ENCODE peak calls at places on chromosomes 4 and X, in nine cellular contexts. E is HCT116, D is GM13976, S is natural killer cell, R is transverse colon, P is uterus, J is choroid plexus epithelial cell, Q is cardiac fibroblast, M is BJ. F is an unnamed sample.

GRCh38 chr4:10461091-10461849 is 4.0 kb upstream of the ZNF518B start:
- DNase-seq in J (peak), Q (peak), S (peak), R (peak), M (no peak), D (peak), P (peak), E (no peak), F (peak)

GRCh38 chr4:151940926-151941617 is 180.3 kb upstream of the GATB start:
- DNase-seq in E (no peak), D (no peak), M (no peak), R (no peak), P (no peak), Q (no peak), S (no peak), J (no peak), F (no peak)

GRCh38 chrX:56503941-56504673 is 59.3 kb upstream of the UBQLN2 start:
- DNase-seq in D (no peak), J (no peak), S (no peak), P (no peak), R (no peak), Q (no peak), M (no peak), E (no peak), F (no peak)

GRCh38 chr4:118740869-118741268 is 55.7 kb downstream of the METTL14 start:
- DNase-seq in E (peak), M (no peak), S (no peak), J (peak), R (no peak), Q (peak), P (no peak), D (no peak), F (no peak)

GRCh38 chr4:158799013-158799770 is 30.4 kb downstream of the FNIP2 start:
- DNase-seq in J (no peak), S (no peak), M (no peak), R (no peak), D (no peak), Q (no peak), P (no peak), E (no peak), F (no peak)

GRCh38 chr4:140368686-140369085 is 4.8 kb upstream of the SCOC start:
- DNase-seq in J (no peak), D (no peak), R (no peak), S (no peak), M (no peak), Q (no peak), P (no peak), E (no peak), F (no peak)

GRCh38 chr4:55808187-55808586 is 11.4 kb upstream of the EXOC1L start:
- DNase-seq in E (no peak), M (no peak), S (no peak), Q (no peak), J (no peak), D (no peak), P (no peak), R (no peak), F (no peak)

GRCh38 chr4:78058591-78059523 is 1.7 kb downstream of the FRAS1 start:
- DNase-seq in P (peak), E (no peak), J (peak), D (peak), M (no peak), Q (peak), S (peak), R (peak), F (no peak)

GRCh38 chr4:98482847-98483806 is 175.3 kb downstream of the TSPAN5 start:
- DNase-seq in P (no peak), E (peak), D (peak), S (no peak), Q (no peak), R (no peak), J (peak), M (no peak), F (no peak)

GRCh38 chr4:15657366-15657765 is 2.2 kb upstream of the FBXL5 start:
- DNase-seq in Q (no peak), S (no peak), M (no peak), P (no peak), D (no peak), J (no peak), E (no peak), R (no peak), F (no peak)

GRCh38 chr4:80188457-80188800 is 8.9 kb upstream of the PRDM8 start:
- DNase-seq in M (no peak), R (no peak), D (no peak), J (no peak), Q (no peak), E (no peak), S (no peak), P (no peak), F (no peak)

GRCh38 chr4:81595287-81595686 is 123.6 kb upstream of the RASGEF1B start:
- DNase-seq in J (no peak), M (no peak), E (no peak), P (no peak), D (no peak), R (no peak), Q (no peak), S (no peak), F (no peak)

GRCh38 chr4:138175337-138175794 is 66.8 kb downstream of the SLC7A11 start:
- DNase-seq in Q (peak), P (no peak), E (no peak), M (no peak), R (peak), D (no peak), S (no peak), J (peak), F (no peak)

GRCh38 chr4:5878359-5878758 is 14.5 kb downstream of the CRMP1 start:
- DNase-seq in S (no peak), J (no peak), D (no peak), E (no peak), M (no peak), R (no peak), P (no peak), Q (no peak), F (no peak)

GRCh38 chrX:102672876-102673275 is 21.6 kb downstream of the GPRASP1 start:
- DNase-seq in E (no peak), J (no peak), S (no peak), R (no peak), D (no peak), M (no peak), Q (peak), P (no peak), F (no peak)

GRCh38 chrX:40827331-40827730 is 92.0 kb upstream of the MED14 start:
- DNase-seq in M (no peak), E (no peak), S (no peak), J (no peak), P (no peak), Q (no peak), R (no peak), D (no peak), F (no peak)

GRCh38 chrX:145620666-145621065 is 197.0 kb upstream of the SLITRK2 start:
- DNase-seq in M (no peak), P (no peak), D (no peak), E (no peak), S (no peak), Q (no peak), J (no peak), R (no peak), F (no peak)

GRCh38 chr4:141248029-141248428 is 27.3 kb downstream of the ZNF330 start:
- DNase-seq in J (peak), E (no peak), S (no peak), D (no peak), R (no peak), Q (peak), P (no peak), M (no peak), F (no peak)

GRCh38 chrX:153775631-153776595 is 4.9 kb upstream of the SRPK3 start:
- DNase-seq in Q (no peak), E (no peak), J (no peak), S (no peak), R (no peak), D (no peak), P (no peak), M (no peak), F (no peak)

GRCh38 chr4:23891064-23891421 is 1.2 kb upstream of the PPARGC1A start:
- DNase-seq in J (no peak), E (no peak), D (no peak), R (no peak), Q (no peak), P (no peak), S (no peak), M (no peak), F (no peak)

GRCh38 chr4:7964459-7964858 is 24.8 kb upstream of the AFAP1 start:
- DNase-seq in P (no peak), E (no peak), Q (no peak), S (no peak), R (no peak), D (peak), J (no peak), M (no peak), F (no peak)

GRCh38 chrX:16743604-16744325 is 24.4 kb downstream of the SYAP1 start:
- DNase-seq in R (no peak), E (no peak), J (peak), D (no peak), P (no peak), M (no peak), S (no peak), Q (peak), F (no peak)

GRCh38 chrX:148784859-148785655 is 284.6 kb downstream of the AFF2 start:
- DNase-seq in R (no peak), J (peak), S (no peak), P (no peak), M (no peak), Q (no peak), D (no peak), E (no peak), F (no peak)

GRCh38 chrX:1558761-1559468 is 21.9 kb upstream of the P2RY8 start:
- DNase-seq in R (no peak), J (no peak), P (no peak), D (no peak), E (no peak), M (no peak), S (no peak), Q (no peak), F (no peak)

GRCh38 chrX:64192673-64193072 is 12.8 kb downstream of the AMER1 start:
- DNase-seq in S (no peak), M (no peak), P (no peak), Q (no peak), J (no peak), R (no peak), E (no peak), D (no peak), F (no peak)

GRCh38 chrX:105483011-105483410 is 262.5 kb upstream of the TEX13A start:
- DNase-seq in R (no peak), P (no peak), S (no peak), E (no peak), D (no peak), Q (peak), J (peak), M (no peak), F (no peak)

GRCh38 chrX:51779306-51779705 is 36.1 kb downstream of the GSPT2 start:
- DNase-seq in Q (no peak), R (no peak), E (no peak), J (peak), P (no peak), D (no peak), S (no peak), M (no peak), F (no peak)

DNA sequence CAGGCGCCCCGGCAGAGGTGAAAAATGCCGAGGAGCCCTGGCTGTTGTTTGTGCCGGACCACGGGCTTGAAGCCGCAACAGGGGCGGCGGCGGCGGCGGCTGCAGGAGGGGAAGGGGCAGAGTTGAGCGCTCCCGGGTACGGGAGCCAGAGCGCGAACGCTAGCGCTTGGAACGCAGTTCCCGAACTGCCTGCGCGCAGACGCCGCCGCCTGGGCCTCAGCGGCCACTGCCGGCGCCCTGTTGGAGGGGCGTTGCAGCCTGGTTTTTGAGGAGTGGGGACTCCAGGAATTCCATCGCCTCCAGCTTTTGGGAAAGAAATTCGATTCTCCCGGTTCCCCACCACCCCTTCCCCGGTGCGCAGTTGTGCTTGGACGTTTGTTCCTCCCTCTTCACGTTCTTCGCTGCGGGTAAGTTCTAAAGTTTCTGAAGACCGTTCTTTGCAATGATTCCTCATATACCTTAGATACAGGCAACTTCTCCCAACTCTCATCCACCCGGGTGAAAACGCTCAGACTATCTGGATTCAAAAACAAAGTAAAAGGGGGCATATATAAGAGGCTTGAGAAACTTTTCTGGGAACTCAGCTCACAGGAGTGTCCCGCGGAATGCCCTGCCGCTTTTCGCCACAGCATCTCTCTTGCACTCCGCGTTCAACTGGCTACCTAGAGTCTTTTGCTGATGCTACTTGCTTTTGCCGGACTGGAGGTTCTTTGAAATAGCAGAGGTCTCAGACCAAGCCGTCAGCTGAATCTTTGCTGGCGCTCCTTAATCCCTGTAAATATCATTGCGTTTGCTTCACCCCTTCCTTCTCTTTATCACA is 1.0 kb downstream of the FAT4 start:
- DNase-seq in D (peak), E (no peak), Q (peak), P (peak), M (no peak), R (peak), S (peak), J (peak), F (no peak)
- TF ChIP-seq CTCF in D (peak), E (no peak), Q (peak), P (no peak), M (peak), R (no peak), S (no peak), J (peak), F (no peak)

DNA sequence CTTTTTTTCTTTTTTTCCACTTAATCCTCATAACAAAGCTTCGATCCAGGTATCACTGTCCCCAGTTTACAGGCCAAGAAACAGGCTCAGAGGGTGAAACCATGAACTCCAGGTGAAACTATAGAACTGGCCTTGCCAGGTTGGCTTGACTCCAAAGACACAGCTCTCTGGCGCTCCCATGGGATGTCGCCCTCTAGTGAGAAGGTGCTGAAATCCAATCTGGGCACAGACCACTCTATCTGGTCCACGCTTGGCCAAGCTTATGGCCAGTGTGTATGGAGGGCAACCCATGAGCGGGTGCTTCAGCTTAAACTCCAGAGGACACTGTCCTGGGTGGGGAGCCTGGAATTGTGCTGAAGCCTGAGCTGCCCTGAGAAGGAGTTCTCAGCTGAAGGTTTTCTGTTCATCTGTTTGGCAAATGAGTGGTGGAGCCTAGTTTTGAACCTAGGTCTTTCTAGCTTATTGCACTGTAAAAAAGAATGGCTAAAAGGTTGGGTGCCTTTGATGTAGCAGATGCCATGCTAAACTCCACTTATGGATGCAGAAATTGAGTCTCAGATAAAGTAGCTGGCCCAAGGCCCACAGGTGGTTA is 70.5 kb downstream of the SEL1L3 start:
- DNase-seq in S (no peak), R (peak), D (no peak), E (peak), P (no peak), Q (no peak), J (peak), M (no peak), F (no peak)
- TF ChIP-seq CTCF in S (no peak), R (peak), D (peak), E (peak), P (no peak), Q (peak), J (peak), M (peak), F (no peak)

GRCh38 chrX:15107367-15107988 is 162.4 kb downstream of the ASB9 start:
- DNase-seq in P (no peak), Q (no peak), E (no peak), M (no peak), J (no peak), S (no peak), R (no peak), D (no peak), F (no peak)
- TF ChIP-seq CTCF in P (no peak), Q (no peak), E (peak), M (peak), J (no peak), S (no peak), R (no peak), D (no peak), F (no peak)

DNA sequence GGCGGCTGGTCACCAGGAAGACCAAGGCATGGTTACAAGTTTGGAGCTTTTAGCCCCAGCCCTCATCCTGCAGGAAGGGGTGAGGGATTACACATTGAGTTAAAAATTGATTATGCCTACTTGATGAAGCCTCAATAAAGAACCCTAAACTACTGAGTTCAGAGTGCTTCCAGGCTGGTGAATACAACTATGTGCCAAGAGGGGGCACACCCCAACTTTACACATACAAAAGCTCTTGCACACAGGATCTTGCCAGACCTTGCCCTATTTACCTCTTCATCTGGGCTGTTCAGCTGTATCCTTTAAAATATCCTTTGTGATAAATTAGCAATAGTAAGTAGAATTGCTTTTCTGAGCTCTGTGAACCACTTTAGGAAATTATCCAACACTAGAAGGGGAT is 489.3 kb downstream of the INPP4B start:
- DNase-seq in Q (no peak), M (no peak), E (no peak), D (no peak), P (no peak), S (no peak), R (no peak), J (no peak), F (no peak)
- TF ChIP-seq CTCF in Q (no peak), M (no peak), E (no peak), D (no peak), P (no peak), S (no peak), R (no peak), J (no peak), F (no peak)

GRCh38 chr4:76306882-76307669 is 543 bp downstream of the STBD1 start:
- DNase-seq in Q (peak), E (no peak), R (peak), S (no peak), M (no peak), J (peak), D (peak), P (peak), F (no peak)

GRCh38 chr4:76305033-76305687 is 1.4 kb upstream of the STBD1 start:
- DNase-seq in D (no peak), R (no peak), P (no peak), Q (no peak), E (no peak), J (no peak), M (no peak), S (no peak), F (no peak)

GRCh38 chr4:76307670-76308014 is 1.1 kb downstream of the STBD1 start:
- DNase-seq in R (peak), P (no peak), Q (peak), J (no peak), E (no peak), M (no peak), D (no peak), S (no peak), F (no peak)

GRCh38 chr4:76308548-76308947 is 2.0 kb downstream of the STBD1 start:
- DNase-seq in P (no peak), S (no peak), Q (peak), R (no peak), J (peak), E (no peak), D (no peak), M (no peak), F (no peak)

DNA sequence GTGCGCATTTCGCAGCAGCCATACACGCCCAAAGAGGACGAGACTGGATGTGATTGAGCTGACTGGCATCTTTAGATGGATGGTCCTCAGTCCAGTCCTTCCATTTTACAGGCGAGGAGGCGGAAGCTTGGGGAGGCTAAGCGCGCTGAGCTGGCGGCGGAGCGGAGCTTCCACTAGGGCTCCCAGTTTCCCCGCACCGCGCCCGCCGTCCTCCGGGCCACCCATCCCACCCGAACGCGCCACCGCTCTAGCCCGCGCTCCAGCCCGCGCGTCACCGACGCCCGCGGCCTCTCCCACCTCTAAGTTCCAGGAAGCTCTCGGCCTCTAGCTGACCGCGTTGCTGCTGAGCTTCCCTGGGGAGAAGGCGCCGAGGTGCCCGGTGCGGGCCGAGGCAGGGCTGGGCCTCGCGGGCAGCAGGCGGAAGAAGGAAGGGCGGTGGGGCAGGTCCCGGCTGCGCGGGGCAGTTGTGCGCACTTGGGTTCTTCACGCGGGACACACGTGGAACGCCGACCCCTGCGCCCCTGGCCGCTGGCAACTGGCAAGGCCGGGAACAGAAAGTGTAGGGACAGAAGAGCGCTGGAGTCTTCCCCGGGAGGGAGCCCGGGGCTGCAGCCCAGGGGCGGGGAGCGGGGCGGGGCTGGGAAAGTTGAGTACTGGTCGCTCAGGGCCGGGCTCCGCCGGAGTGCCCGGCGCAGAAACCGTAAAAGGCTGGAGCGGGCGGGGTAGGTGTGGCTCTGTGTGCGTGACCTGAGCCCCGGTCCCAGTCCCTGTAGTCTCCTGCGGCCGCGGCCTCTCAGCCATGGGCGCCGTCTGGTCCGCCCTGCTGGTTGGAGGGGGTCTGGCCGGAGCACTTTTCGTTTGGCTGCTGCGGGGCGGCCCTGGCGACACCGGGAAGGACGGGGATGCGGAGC is at the start of gene STBD1:
- DNase-seq in D (peak), J (peak), S (peak), Q (peak), E (peak), R (peak), P (peak), M (no peak), F (peak)
- TF ChIP-seq CTCF in D (no peak), J (no peak), S (no peak), Q (peak), E (no peak), R (no peak), P (no peak), M (peak), F (no peak)

GRCh38 chr4:83362492-83363329 is 28.1 kb upstream of the HPSE start:
- DNase-seq in J (peak), E (no peak), R (peak), S (no peak), Q (peak), P (no peak), D (peak), M (peak), F (no peak)
- TF ChIP-seq CTCF in J (peak), E (peak), R (peak), S (no peak), Q (peak), P (peak), D (no peak), M (peak), F (no peak)

DNA sequence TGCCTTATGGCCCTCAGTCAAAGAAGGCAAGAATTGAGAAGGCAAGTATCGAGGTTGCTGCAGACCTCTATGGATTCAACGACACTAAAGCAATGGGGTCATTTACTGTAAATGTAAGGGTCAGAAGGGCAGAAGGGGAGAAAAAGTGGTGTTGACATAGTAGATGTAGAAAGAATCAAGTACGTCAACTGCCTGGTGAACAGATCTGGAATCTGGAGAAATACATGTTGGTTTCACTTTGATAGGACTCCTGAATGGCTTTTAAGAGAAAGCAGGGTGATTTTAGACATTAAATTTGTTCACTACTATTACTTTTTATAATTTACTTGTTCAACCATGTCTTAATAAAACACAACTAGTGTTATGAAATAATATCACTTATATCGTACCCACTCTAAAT is 81.3 kb upstream of the FSTL5 start:
- DNase-seq in E (no peak), P (no peak), M (no peak), R (no peak), J (no peak), S (no peak), D (no peak), Q (no peak), F (no peak)
- TF ChIP-seq CTCF in E (no peak), P (no peak), M (no peak), R (no peak), J (no peak), S (no peak), D (no peak), Q (no peak), F (no peak)